ENCODE peak calls at places on chromosomes 11 and 22, in five cellular contexts. Z is sigmoid colon, B is uterus, H is IMR-90, D is GM12878. F is an unnamed sample.

GRCh38 chr22:43275545-43275981 is 67.6 kb downstream of the SCUBE1 start:
- DNase-seq in D (no peak), B (no peak), Z (no peak), H (peak; percentile 60), F (no peak)

GRCh38 chr11:65301491-65302329 is 13.0 kb upstream of the CDC42EP2 start:
- DNase-seq in Z (peak; percentile 81), D (no peak), H (peak; percentile 50), B (no peak), F (no peak)

GRCh38 chr11:130650456-130651068 is 202.1 kb downstream of the ADAMTS15 start:
- DNase-seq in H (peak; percentile 59), B (no peak), Z (no peak), D (no peak), F (no peak)

GRCh38 chr11:115311949-115312348 is 192.3 kb downstream of the CADM1 start:
- DNase-seq in B (no peak), H (no peak), Z (no peak), D (no peak), F (no peak)

GRCh38 chr11:62600367-62601113 is 1.1 kb downstream of the MTA2 start:
- DNase-seq in H (no peak), D (no peak), B (no peak), Z (no peak), F (no peak)

GRCh38 chr11:69920500-69921428 is 101.5 kb upstream of the FGF3 start:
- DNase-seq in B (no peak), D (no peak), H (no peak), Z (peak; percentile 60), F (no peak)

GRCh38 chr11:64762277-64762915 is 2.6 kb upstream of the PYGM start:
- DNase-seq in H (no peak), Z (peak; percentile 65), B (no peak), D (no peak), F (no peak)

GRCh38 chr11:80167766-80168165 is 726.9 kb upstream of the TENM4 start:
- DNase-seq in D (no peak), B (no peak), H (no peak), Z (no peak), F (no peak)

GRCh38 chr11:134071766-134072403 is 3.0 kb downstream of the JAM3 start:
- DNase-seq in Z (no peak), D (no peak), H (peak; percentile 16), B (no peak), F (no peak)

GRCh38 chr11:23995891-23996290 is 501.0 kb upstream of the LUZP2 start:
- DNase-seq in Z (no peak), B (no peak), H (peak; percentile 96), D (no peak), F (no peak)

GRCh38 chr11:3122775-3123201 is 42.3 kb downstream of the OSBPL5 start:
- DNase-seq in B (peak; percentile 21), Z (peak; percentile 66), H (no peak), D (no peak), F (no peak)

GRCh38 chr11:2133481-2134021 is 5.6 kb downstream of the IGF2 start:
- DNase-seq in B (no peak), D (no peak), H (no peak), Z (no peak), F (no peak)

GRCh38 chr11:1303196-1303821 is 6.1 kb downstream of the TOLLIP start:
- DNase-seq in H (no peak), B (no peak), D (no peak), Z (no peak), F (no peak)

GRCh38 chr11:76782526-76783293 is 446 bp upstream of the TSKU start:
- DNase-seq in H (peak; percentile 98), D (no peak), Z (peak; percentile 95), B (peak; percentile 91), F (no peak)

GRCh38 chr11:62922653-62923371 is 1.6 kb upstream of the CHRM1 start:
- DNase-seq in H (no peak), Z (no peak), B (no peak), D (no peak), F (no peak)

GRCh38 chr22:39938509-39938908 is 21.7 kb upstream of the TMA7B start:
- DNase-seq in D (no peak), Z (no peak), H (no peak), B (no peak), F (no peak)

GRCh38 chr11:16891964-16892363 is 122.2 kb downstream of the PLEKHA7 start:
- DNase-seq in H (peak; percentile 70), D (no peak), B (no peak), Z (no peak), F (no peak)

GRCh38 chr11:29200776-29201574 is 815.9 kb downstream of the KCNA4 start:
- DNase-seq in D (no peak), Z (no peak), B (no peak), H (no peak), F (no peak)

GRCh38 chr11:104094576-104094975 is 58.1 kb downstream of the DDI1 start:
- DNase-seq in B (no peak), Z (no peak), H (peak; percentile 66), D (no peak), F (no peak)

GRCh38 chr11:116557261-116557660 is 215.5 kb downstream of the BUD13 start:
- DNase-seq in D (no peak), H (no peak), B (no peak), Z (no peak), F (no peak)

GRCh38 chr11:64118871-64119495 is 46.9 kb downstream of the MACROD1 start:
- DNase-seq in B (no peak), H (no peak), D (no peak), Z (no peak), F (no peak)

GRCh38 chr11:76329084-76329648 is 51.8 kb downstream of the THAP12 start:
- DNase-seq in Z (no peak), H (peak; percentile 49), D (no peak), B (no peak), F (no peak)

GRCh38 chr11:122267602-122268001 is 151.6 kb upstream of the BLID start:
- DNase-seq in Z (no peak), D (no peak), B (no peak), H (peak; percentile 56), F (no peak)

GRCh38 chr11:1387961-1388762 is 1.6 kb upstream of the BRSK2 start:
- DNase-seq in H (no peak), D (no peak), B (no peak), Z (no peak), F (no peak)

GRCh38 chr22:20157416-20158183 is 6.7 kb upstream of the CCDC188 start:
- DNase-seq in Z (no peak), D (no peak), H (no peak), B (no peak), F (no peak)

GRCh38 chr11:123063396-123064267 is 1.7 kb upstream of the HSPA8 start:
- DNase-seq in B (peak; percentile 47), Z (peak; percentile 79), D (no peak), H (peak; percentile 59), F (no peak)

GRCh38 chr22:38012604-38013072 is 28.3 kb upstream of the SOX10 start:
- DNase-seq in D (no peak), Z (no peak), B (no peak), H (peak; percentile 85), F (no peak)

GRCh38 chr22:36923458-36923784 is 10.0 kb downstream of the CSF2RB start:
- DNase-seq in B (no peak), H (no peak), Z (no peak), D (no peak), F (no peak)

GRCh38 chr11:111836766-111837165 is 34.6 kb downstream of the ALG9 start:
- DNase-seq in D (peak; percentile 46), Z (no peak), H (peak; percentile 52), B (no peak), F (no peak)

GRCh38 chr11:3914807-3915206 is 59.3 kb downstream of the STIM1 start:
- DNase-seq in D (no peak), H (no peak), B (no peak), Z (no peak), F (no peak)

GRCh38 chr11:77505956-77506355 is 32.1 kb upstream of the PAK1 start:
- DNase-seq in D (no peak), Z (no peak), B (no peak), H (no peak), F (no peak)

GRCh38 chr11:9516113-9516512 is 55.3 kb downstream of the ZNF143 start:
- DNase-seq in B (no peak), H (no peak), Z (no peak), D (no peak), F (no peak)

DNA sequence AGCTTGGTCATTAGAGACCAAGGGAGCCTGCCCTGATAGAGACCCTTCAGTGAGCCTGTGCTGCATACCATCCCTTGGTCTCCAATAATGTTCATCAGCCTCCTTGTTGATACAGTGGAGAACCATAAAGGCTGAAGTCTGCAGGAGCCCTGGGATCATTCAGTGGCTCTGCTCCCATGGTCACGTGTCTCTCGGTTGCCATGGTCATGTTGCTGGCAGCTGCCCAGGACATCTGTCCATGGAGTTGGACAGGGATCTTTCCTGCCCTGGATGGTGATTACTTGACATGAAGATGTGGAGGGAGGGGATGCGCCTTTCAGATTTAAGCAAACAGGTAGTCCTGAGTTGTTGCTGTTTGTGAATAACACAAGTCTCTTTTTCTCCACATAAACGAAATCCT is 38.2 kb downstream of the CYB5R2 start:
- DNase-seq in H (no peak), Z (no peak), B (no peak), D (no peak), F (no peak)
- H3K27ac ChIP-seq in H (no peak overlapping the region), Z (no peak overlapping the region), B (no peak overlapping the region), D (no peak overlapping the region), F (no peak overlapping the region)

DNA sequence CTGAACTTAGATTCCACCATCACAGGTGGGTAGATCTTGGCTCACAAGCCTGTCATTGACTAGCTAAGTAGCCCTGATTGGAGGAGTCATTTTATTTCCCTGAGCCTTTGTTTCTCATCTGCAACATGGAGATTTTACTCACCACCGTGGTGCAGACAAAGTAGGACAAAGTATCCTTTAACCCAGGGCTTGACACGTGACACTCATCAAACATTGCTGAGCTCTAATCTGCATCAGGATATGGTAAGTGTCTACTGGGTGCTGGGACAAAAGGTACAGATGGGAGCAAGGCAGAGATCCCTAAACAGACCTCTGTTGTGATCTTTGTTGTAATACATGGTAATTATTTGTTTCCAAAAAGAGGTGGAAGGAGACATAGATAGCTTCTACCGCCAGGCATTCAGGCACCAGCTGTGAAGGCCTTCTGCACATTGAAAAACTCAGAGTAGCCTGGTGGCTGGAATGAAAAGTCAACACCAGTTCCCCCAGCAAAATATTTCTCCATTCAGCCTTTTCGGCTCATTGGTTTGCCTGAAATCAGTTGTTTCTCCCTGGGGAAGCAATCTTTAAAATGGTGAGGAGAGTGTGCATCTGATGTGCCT is 18.3 kb upstream of the MICAL2 start:
- DNase-seq in H (no peak), Z (no peak), D (no peak), B (no peak), F (no peak)
- TF ChIP-seq POLR2A in H (no peak), Z (no peak), D (no peak), B (no peak), F (no peak)

GRCh38 chr11:128719556-128719824 is 25.6 kb downstream of the FLI1 start:
- DNase-seq in Z (no peak), B (no peak), D (no peak), H (no peak), F (no peak)
- H3K27ac ChIP-seq in Z (peak overlapping the region; percentile 35), B (peak overlapping the region; percentile 76), D (peak overlapping the region; percentile 94), H (no peak overlapping the region), F (peak overlapping the region; percentile 71)

GRCh38 chr22:50710886-50711285 is 27.1 kb upstream of the ACR start:
- DNase-seq in B (no peak), D (no peak), Z (no peak), H (no peak), F (no peak)

GRCh38 chr22:50713008-50713385 is 25.0 kb upstream of the ACR start:
- DNase-seq in H (no peak), B (no peak), Z (peak; percentile 17), D (no peak), F (no peak)

GRCh38 chr22:50712341-50713007 is 25.5 kb upstream of the ACR start:
- DNase-seq in B (no peak), Z (peak; percentile 19), H (no peak), D (no peak), F (no peak)

GRCh38 chr22:50710221-50710620 is 27.8 kb upstream of the ACR start:
- DNase-seq in D (no peak), H (no peak), Z (peak; percentile 52), B (no peak), F (no peak)

GRCh38 chr22:50711446-50712340 is 26.3 kb upstream of the ACR start:
- DNase-seq in D (no peak), B (no peak), H (no peak), Z (no peak), F (no peak)
- TF ChIP-seq POLR2A in D (no peak), B (no peak), H (no peak), Z (no peak), F (no peak)